ENCODE peak calls at places on chromosomes 1 and 21, in nine cellular contexts. B, M, D, R, A, O, J, H and T are unnamed samples.
A peak's percentile ranks its signal among the peaks of the same experiment; 100 is the strongest.

GRCh38 chr1:97160796-97161195 is 439.2 kb downstream of the PTBP2 start:
- DNase-seq in B (no peak), M (no peak), D (no peak), R (no peak), A (no peak), O (no peak), J (peak; percentile 24), H (no peak), T (no peak)

GRCh38 chr21:41960386-41960785 is 6.6 kb upstream of the C2CD2 start:
- DNase-seq in B (no peak), M (no peak), D (no peak), R (no peak), A (no peak), O (no peak), J (no peak), H (no peak), T (no peak)

GRCh38 chr1:184300446-184300845 is 86.4 kb upstream of the C1orf21 start:
- DNase-seq in B (no peak), M (no peak), D (no peak), R (no peak), A (no peak), O (peak; percentile 38), J (peak; percentile 53), H (no peak), T (no peak)

GRCh38 chr1:228900099-228900965 is 165.1 kb downstream of the RHOU start:
- DNase-seq in B (no peak), M (peak; percentile 22), D (no peak), R (no peak), A (no peak), O (no peak), J (no peak), H (no peak), T (no peak)

GRCh38 chr1:71422221-71422620 is 341.4 kb upstream of the ZRANB2 start:
- DNase-seq in B (no peak), M (no peak), D (no peak), R (no peak), A (no peak), O (no peak), J (no peak), H (no peak), T (no peak)

GRCh38 chr1:114504023-114504422 is 7.0 kb downstream of the TRIM33 start:
- DNase-seq in B (no peak), M (no peak), D (no peak), R (no peak), A (no peak), O (no peak), J (no peak), H (no peak), T (no peak)

GRCh38 chr21:33063907-33064622 is 5.9 kb upstream of the OLIG1 start:
- DNase-seq in B (no peak), M (no peak), D (no peak), R (no peak), A (no peak), O (no peak), J (no peak), H (no peak), T (no peak)

GRCh38 chr1:46547481-46548383 is 3.7 kb downstream of the KNCN start:
- DNase-seq in B (no peak), M (no peak), D (no peak), R (no peak), A (no peak), O (peak; percentile 35), J (peak; percentile 60), H (no peak), T (no peak)

GRCh38 chr1:21779613-21780521 is 3.1 kb downstream of the USP48 start:
- DNase-seq in B (no peak), M (no peak), D (no peak), R (no peak), A (peak; percentile 15), O (no peak), J (no peak), H (no peak), T (no peak)

GRCh38 chr1:220485131-220485530 is 42.8 kb upstream of the MARK1 start:
- DNase-seq in B (no peak), M (no peak), D (no peak), R (no peak), A (no peak), O (no peak), J (no peak), H (no peak), T (no peak)

GRCh38 chr1:233406339-233406960 is 78.9 kb downstream of the MAP3K21 start:
- DNase-seq in B (no peak), M (no peak), D (no peak), R (no peak), A (no peak), O (no peak), J (no peak), H (no peak), T (no peak)

GRCh38 chr1:244347942-244348341 is 103.8 kb downstream of the ADSS2 start:
- DNase-seq in B (no peak), M (no peak), D (no peak), R (no peak), A (no peak), O (peak; percentile 60), J (peak; percentile 45), H (no peak), T (no peak)

GRCh38 chr1:56522680-56523079 is 56.7 kb downstream of the PLPP3 start:
- DNase-seq in B (no peak), M (no peak), D (no peak), R (no peak), A (no peak), O (no peak), J (no peak), H (no peak), T (no peak)

GRCh38 chr1:85581138-85581801 is 709 bp downstream of the CCN1 start:
- DNase-seq in B (no peak), M (peak; percentile 72), D (no peak), R (no peak), A (peak; percentile 12), O (peak; percentile 53), J (peak; percentile 67), H (no peak), T (no peak)

GRCh38 chr1:64923294-64923718 is 43.0 kb downstream of the JAK1 start:
- DNase-seq in B (no peak), M (no peak), D (no peak), R (no peak), A (no peak), O (no peak), J (peak; percentile 23), H (no peak), T (no peak)

GRCh38 chr1:210089848-210090247 is 142.7 kb upstream of the SERTAD4 start:
- DNase-seq in B (no peak), M (no peak), D (no peak), R (no peak), A (no peak), O (no peak), J (no peak), H (no peak), T (no peak)